ENCODE peak calls at places on chromosomes 5 and 9, in five cellular contexts. M, Q, I, L and V are unnamed samples.

GRCh38 chr5:33975846-33976245 is 8.6 kb downstream of the SLC45A2 start:
- DNase-seq in M (peak), Q (peak), I (no peak), L (no peak), V (peak)

GRCh38 chr9:121975801-121976277 is 117.3 kb downstream of the TTLL11 start:
- DNase-seq in M (peak), Q (peak), I (no peak), L (peak), V (peak)

GRCh38 chr5:96781734-96782064 is 26.0 kb downstream of the ERAP1 start:
- DNase-seq in M (no peak), Q (no peak), I (no peak), L (no peak), V (no peak)

GRCh38 chr5:134059758-134060495 is 54.6 kb upstream of the TCF7 start:
- DNase-seq in M (no peak), Q (no peak), I (no peak), L (no peak), V (peak)

GRCh38 chr5:127930311-127930710 is 153.3 kb upstream of the SLC12A2 start:
- DNase-seq in M (peak), Q (peak), I (peak), L (peak), V (peak)

GRCh38 chr9:3863114-3863528 is 337.3 kb upstream of the RFX3 start:
- DNase-seq in M (peak), Q (peak), I (no peak), L (peak), V (peak)

GRCh38 chr5:88193896-88194295 is 74.7 kb downstream of the TMEM161B start:
- DNase-seq in M (no peak), Q (no peak), I (no peak), L (no peak), V (no peak)

GRCh38 chr5:73534971-73535370 is 30.5 kb downstream of the ANKRA2 start:
- DNase-seq in M (no peak), Q (no peak), I (no peak), L (no peak), V (no peak)

GRCh38 chr9:18438300-18438925 is 35.5 kb upstream of the ADAMTSL1 start:
- DNase-seq in M (peak), Q (peak), I (no peak), L (no peak), V (peak)

GRCh38 chr9:129888085-129888808 is 53.0 kb downstream of the USP20 start:
- DNase-seq in M (no peak), Q (no peak), I (peak), L (no peak), V (no peak)

GRCh38 chr9:126752376-126752775 is 52.5 kb upstream of the ZBTB43 start:
- DNase-seq in M (no peak), Q (no peak), I (no peak), L (no peak), V (no peak)

GRCh38 chr5:141968914-141969608 is at the start of gene RNF14:
- DNase-seq in M (peak), Q (peak), I (peak), L (peak), V (peak)

GRCh38 chr5:126000533-126000932 is 422.7 kb upstream of the GRAMD2B start:
- DNase-seq in M (no peak), Q (no peak), I (no peak), L (no peak), V (no peak)

GRCh38 chr9:132182609-132183073 is 20.8 kb downstream of the NTNG2 start:
- DNase-seq in M (no peak), Q (no peak), I (no peak), L (no peak), V (peak)

GRCh38 chr9:28820741-28821140 is 1247.5 kb upstream of the C9orf72 start:
- DNase-seq in M (no peak), Q (no peak), I (no peak), L (no peak), V (no peak)

GRCh38 chr5:58871648-58872242 is 288.9 kb downstream of the RAB3C start:
- DNase-seq in M (peak), Q (peak), I (peak), L (peak), V (peak)

GRCh38 chr5:157828031-157828948 is 30.7 kb downstream of the CLINT1 start:
- DNase-seq in M (peak), Q (no peak), I (no peak), L (no peak), V (no peak)

GRCh38 chr9:132806723-132807421 is 71.2 kb downstream of the AK8 start:
- DNase-seq in M (peak), Q (no peak), I (peak), L (no peak), V (no peak)

GRCh38 chr5:16345454-16345853 is 120.1 kb downstream of the ZNF622 start:
- DNase-seq in M (no peak), Q (no peak), I (no peak), L (no peak), V (peak)

GRCh38 chr9:20408513-20408912 is 213.8 kb downstream of the MLLT3 start:
- DNase-seq in M (no peak), Q (no peak), I (no peak), L (no peak), V (no peak)

GRCh38 chr9:73615557-73615956 is 463.9 kb downstream of the ANXA1 start:
- DNase-seq in M (no peak), Q (no peak), I (no peak), L (no peak), V (no peak)

GRCh38 chr5:132205385-132206125 is 22.1 kb downstream of the P4HA2 start:
- DNase-seq in M (peak), Q (peak), I (no peak), L (no peak), V (no peak)

GRCh38 chr9:113483676-113484257 is 20.2 kb downstream of the RGS3 start:
- DNase-seq in M (no peak), Q (no peak), I (no peak), L (no peak), V (no peak)

GRCh38 chr9:111983484-111983908 is 86.9 kb downstream of the UGCG start:
- DNase-seq in M (no peak), Q (no peak), I (no peak), L (no peak), V (no peak)

GRCh38 chr5:154712518-154713437 is 42.4 kb upstream of the LARP1 start:
- DNase-seq in M (no peak), Q (no peak), I (no peak), L (peak), V (no peak)

GRCh38 chr5:172543484-172544298 is 89.4 kb upstream of the SH3PXD2B start:
- DNase-seq in M (no peak), Q (no peak), I (no peak), L (no peak), V (no peak)

GRCh38 chr9:107039546-107039945 is 176.6 kb downstream of the ZNF462 start:
- DNase-seq in M (peak), Q (peak), I (no peak), L (no peak), V (peak)

GRCh38 chr5:72188176-72188575 is 80.9 kb downstream of the MAP1B start:
- DNase-seq in M (no peak), Q (no peak), I (no peak), L (no peak), V (no peak)

GRCh38 chr5:34015120-34015807 is 7.4 kb upstream of the AMACR start:
- DNase-seq in M (no peak), Q (no peak), I (no peak), L (no peak), V (no peak)

GRCh38 chr5:53023969-53024368 is 34.8 kb downstream of the ITGA2 start:
- DNase-seq in M (peak), Q (peak), I (no peak), L (no peak), V (peak)

GRCh38 chr5:96709152-96709821 is 47.1 kb downstream of the CAST start:
- DNase-seq in M (peak), Q (peak), I (no peak), L (no peak), V (peak)

DNA sequence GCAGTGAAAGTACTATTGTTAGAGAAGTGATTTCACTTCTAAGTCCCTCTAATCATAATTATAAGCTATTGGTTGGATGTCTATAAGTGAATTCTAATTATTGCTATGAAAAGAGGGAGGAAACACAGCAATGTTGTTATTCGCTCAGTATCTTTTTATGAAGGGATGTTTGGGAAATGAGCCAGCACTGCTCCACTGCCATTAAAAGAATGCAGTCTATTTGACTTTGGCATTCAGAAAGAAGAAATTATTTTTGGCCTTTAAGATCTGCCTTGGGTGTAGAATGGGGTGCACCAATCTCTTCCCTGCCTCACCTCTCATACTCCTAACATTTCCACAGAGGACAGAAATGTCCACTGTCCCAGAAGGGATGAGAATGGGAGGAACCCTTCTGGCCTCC is 332.0 kb downstream of the SPATA31D1 start:
- DNase-seq in M (peak), Q (peak), I (no peak), L (no peak), V (peak)
- H2AFZ ChIP-seq in M (no peak), Q (peak), I (no peak), L (no peak), V (no peak)

DNA sequence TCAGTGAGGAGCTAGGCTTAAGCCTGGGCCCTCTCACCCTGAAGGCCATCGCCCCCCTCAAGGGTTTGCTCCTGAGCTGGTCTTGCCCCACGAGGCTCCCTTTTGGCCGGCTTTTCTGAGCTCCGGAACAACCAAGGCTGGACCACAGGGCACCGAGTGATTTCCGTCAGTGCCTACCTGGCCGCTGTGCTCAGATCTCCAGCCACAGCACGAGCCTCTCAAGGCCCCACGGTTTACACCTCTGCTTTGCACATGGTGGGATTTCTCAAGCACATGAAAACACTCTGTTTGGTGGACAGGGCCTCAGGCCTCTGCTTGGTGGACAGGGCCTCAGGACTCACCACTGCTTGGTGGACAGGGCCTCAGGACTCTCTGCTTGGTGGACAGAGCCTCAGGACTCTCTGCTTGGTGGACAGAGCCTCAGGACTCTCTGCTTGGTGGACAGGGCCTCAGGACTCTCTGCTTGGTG is 15.8 kb downstream of the CLPTM1L start:
- DNase-seq in M (no peak), Q (no peak), I (no peak), L (no peak), V (no peak)
- H3K27ac ChIP-seq in M (no peak), Q (no peak), I (no peak), L (peak), V (no peak)

GRCh38 chr5:115962239-115962564 is at the start of gene LVRN:
- DNase-seq in M (no peak), Q (no peak), I (no peak), L (no peak), V (no peak)
- H2AFZ ChIP-seq in M (peak), Q (peak), I (peak), L (no peak), V (peak)

DNA sequence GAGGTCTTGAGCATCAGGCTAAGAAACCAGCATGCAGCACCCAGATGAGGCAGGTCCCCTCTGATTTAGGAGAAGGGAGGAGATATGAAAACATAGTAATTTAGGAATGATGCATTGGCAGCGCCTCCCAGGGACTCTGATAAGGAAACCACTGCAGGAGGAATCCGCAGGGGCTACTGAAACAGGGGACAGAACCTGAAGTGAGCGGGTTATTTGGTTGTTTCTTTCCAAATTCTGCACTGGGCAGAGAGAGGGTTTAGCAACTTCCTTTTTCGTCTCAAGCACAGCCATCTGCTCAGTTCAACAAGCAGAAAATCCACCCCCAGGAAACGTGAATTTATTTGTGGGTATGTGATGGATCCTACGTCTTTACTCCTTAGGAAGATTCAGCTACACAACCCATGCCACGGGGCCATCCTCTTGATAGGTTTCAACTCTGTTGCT is 112.4 kb upstream of the CPEB4 start:
- DNase-seq in M (no peak), Q (no peak), I (no peak), L (no peak), V (no peak)
- H3K27ac ChIP-seq in M (no peak), Q (no peak), I (no peak), L (no peak), V (no peak)